ENCODE peak calls at places on chromosomes 7 and 10, in six cellular contexts. W is CD8-positive, alpha-beta T cell; X is iPS DF 6.9; B is dorsolateral prefrontal cortex; K is GM23248; F is CD8-positive, alpha-beta memory T cell. H is an unnamed sample.

GRCh38 chr7:25187932-25188331 is 40.4 kb downstream of the NPVF start:
- DNase-seq in W (no peak), X (no peak), B (no peak), K (no peak), F (no peak), H (no peak)

GRCh38 chr7:68629-69028 is 123.7 kb upstream of the FAM20C start:
- DNase-seq in W (no peak), X (no peak), B (no peak), K (peak), F (no peak), H (no peak)

GRCh38 chr7:112174192-112174591 is 32.0 kb downstream of the DOCK4 start:
- DNase-seq in W (no peak), X (no peak), B (no peak), K (no peak), F (no peak), H (no peak)

GRCh38 chr10:79192677-79193003 is 123.9 kb downstream of the ZMIZ1 start:
- DNase-seq in W (no peak), X (no peak), B (no peak), K (peak), F (no peak), H (no peak)

GRCh38 chr10:102776779-102777417 is 33.1 kb downstream of the WBP1L start:
- DNase-seq in W (no peak), X (no peak), B (peak), K (peak), F (no peak), H (no peak)

GRCh38 chr7:135757719-135758411 is 9.3 kb upstream of the FAM180A start:
- DNase-seq in W (no peak), X (no peak), B (no peak), K (peak), F (no peak), H (no peak)

GRCh38 chr7:105808703-105809590 is 67.5 kb downstream of the ATXN7L1 start:
- DNase-seq in W (peak), X (no peak), B (no peak), K (peak), F (peak), H (peak)

GRCh38 chr10:130079614-130080460 is 30.8 kb downstream of the C10orf143 start:
- DNase-seq in W (no peak), X (no peak), B (no peak), K (no peak), F (no peak), H (no peak)

GRCh38 chr7:108246227-108246837 is 116.2 kb upstream of the LAMB4 start:
- DNase-seq in W (no peak), X (no peak), B (no peak), K (peak), F (no peak), H (no peak)

GRCh38 chr7:10360050-10360449 is 613.6 kb upstream of the PHF14 start:
- DNase-seq in W (no peak), X (no peak), B (no peak), K (no peak), F (no peak), H (no peak)

GRCh38 chr10:96924861-96925260 is 92.8 kb downstream of the LCOR start:
- DNase-seq in W (no peak), X (no peak), B (no peak), K (no peak), F (no peak), H (no peak)

GRCh38 chr7:46710927-46711326 is 789.9 kb upstream of the IGFBP3 start:
- DNase-seq in W (no peak), X (no peak), B (no peak), K (peak), F (no peak), H (no peak)

GRCh38 chr10:70145166-70145665 is 1.3 kb downstream of the TYSND1 start:
- DNase-seq in W (no peak), X (no peak), B (peak), K (peak), F (peak), H (peak)

GRCh38 chr7:22137466-22137865 is 191.8 kb upstream of the CDCA7L start:
- DNase-seq in W (no peak), X (no peak), B (no peak), K (peak), F (no peak), H (no peak)

GRCh38 chr10:131870831-131871672 is 29.8 kb upstream of the PPP2R2D start:
- DNase-seq in W (no peak), X (no peak), B (no peak), K (no peak), F (no peak), H (no peak)

GRCh38 chr10:52729259-52730104 is 43.1 kb downstream of the MBL2 start:
- DNase-seq in W (no peak), X (no peak), B (no peak), K (peak), F (no peak), H (no peak)

GRCh38 chr7:74380720-74381119 is 73.0 kb upstream of the GTF2IRD1 start:
- DNase-seq in W (no peak), X (no peak), B (no peak), K (peak), F (no peak), H (no peak)

GRCh38 chr7:115135111-115135510 is 213.2 kb downstream of the MDFIC start:
- DNase-seq in W (no peak), X (no peak), B (no peak), K (no peak), F (no peak), H (no peak)

GRCh38 chr10:49172204-49173132 is 15.7 kb downstream of the TMEM273 start:
- DNase-seq in W (no peak), X (no peak), B (no peak), K (no peak), F (no peak), H (no peak)

GRCh38 chr10:124362572-124362971 is 56.2 kb downstream of the OAT start:
- DNase-seq in W (no peak), X (peak), B (no peak), K (no peak), F (no peak), H (no peak)

GRCh38 chr7:139068543-139069399 is 32.9 kb upstream of the ZC3HAV1L start:
- DNase-seq in W (no peak), X (no peak), B (no peak), K (no peak), F (no peak), H (no peak)

GRCh38 chr10:24428410-24428782 is 219.5 kb downstream of the KIAA1217 start:
- DNase-seq in W (no peak), X (no peak), B (no peak), K (peak), F (no peak), H (no peak)

GRCh38 chr7:75638607-75639070 is 100.1 kb downstream of the HIP1 start:
- DNase-seq in W (no peak), X (no peak), B (peak), K (peak), F (no peak), H (no peak)

GRCh38 chr7:14021069-14021468 is 31.6 kb upstream of the ETV1 start:
- DNase-seq in W (no peak), X (no peak), B (no peak), K (peak), F (no peak), H (no peak)

GRCh38 chr7:87004956-87005355 is 54.5 kb downstream of the ELAPOR2 start:
- DNase-seq in W (no peak), X (no peak), B (no peak), K (no peak), F (no peak), H (no peak)

GRCh38 chr7:27241189-27242045 is 1.2 kb upstream of the EVX1 start:
- DNase-seq in W (no peak), X (no peak), B (no peak), K (no peak), F (no peak), H (no peak)

GRCh38 chr10:28619465-28619864 is 57.9 kb upstream of the BAMBI start:
- DNase-seq in W (no peak), X (no peak), B (no peak), K (no peak), F (no peak), H (no peak)

GRCh38 chr10:24331457-24331856 is 122.5 kb downstream of the KIAA1217 start:
- DNase-seq in W (no peak), X (no peak), B (no peak), K (no peak), F (no peak), H (no peak)

GRCh38 chr7:44643206-44643605 is 36.8 kb downstream of the OGDH start:
- DNase-seq in W (no peak), X (no peak), B (no peak), K (no peak), F (no peak), H (no peak)

GRCh38 chr10:71771821-71772617 is 1.3 kb downstream of the VSIR start:
- DNase-seq in W (no peak), X (no peak), B (no peak), K (peak), F (no peak), H (no peak)

GRCh38 chr7:134515569-134516468 is 11.5 kb upstream of the AKR1B10 start:
- DNase-seq in W (no peak), X (no peak), B (no peak), K (peak), F (no peak), H (no peak)

GRCh38 chr7:2193120-2193519 is 39.6 kb downstream of the MAD1L1 start:
- DNase-seq in W (no peak), X (no peak), B (no peak), K (no peak), F (no peak), H (no peak)

GRCh38 chr7:79050592-79050991 is 402.9 kb downstream of the MAGI2 start:
- DNase-seq in W (no peak), X (no peak), B (no peak), K (peak), F (no peak), H (no peak)

GRCh38 chr10:46026106-46026505 is 4.3 kb downstream of the NCOA4 start:
- DNase-seq in W (no peak), X (no peak), B (no peak), K (peak), F (no peak), H (no peak)

GRCh38 chr7:11579141-11579540 is 252.9 kb downstream of the THSD7A start:
- DNase-seq in W (no peak), X (no peak), B (no peak), K (no peak), F (no peak), H (no peak)

GRCh38 chr10:131271195-131271880 is 40.2 kb downstream of the TCERG1L start:
- DNase-seq in W (no peak), X (no peak), B (peak), K (no peak), F (no peak), H (no peak)

DNA sequence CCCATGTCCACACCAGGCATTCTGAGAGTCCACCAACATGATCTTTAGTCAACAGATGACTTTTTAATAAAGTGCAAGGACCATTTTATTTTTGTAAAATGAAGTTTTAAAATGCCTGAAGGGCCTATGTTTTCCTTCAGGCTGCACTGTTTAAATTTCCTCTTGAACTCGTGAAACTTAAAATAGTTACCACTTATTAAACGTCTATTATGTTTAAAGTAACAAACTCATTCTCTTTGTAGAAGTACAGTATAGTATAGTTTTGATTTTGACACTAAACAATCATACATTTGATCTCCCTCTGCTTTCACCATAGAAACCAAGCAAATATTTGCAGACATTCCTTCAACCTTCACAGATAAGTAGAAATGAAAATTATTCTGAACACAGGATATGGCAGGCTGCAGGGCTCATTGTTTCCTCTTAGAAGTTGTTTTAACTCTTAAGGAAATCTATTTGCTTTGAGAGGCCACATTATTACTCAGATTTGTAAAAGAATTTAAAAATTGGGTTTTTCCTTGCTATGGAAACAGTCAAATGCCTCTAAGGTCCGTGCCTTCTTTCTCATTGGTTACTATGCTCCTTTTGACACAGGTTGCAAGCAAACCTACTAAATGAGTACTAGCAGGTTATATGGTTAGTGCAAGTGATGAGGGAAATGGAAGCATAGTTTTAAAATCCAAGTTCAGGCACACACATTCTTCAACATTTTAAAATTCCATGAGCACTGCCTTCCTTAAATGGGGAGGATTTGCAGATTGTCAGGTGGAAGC is 92.8 kb upstream of the FAM133B start:
- DNase-seq in W (no peak), X (no peak), B (no peak), K (no peak), F (peak), H (peak)
- H3K27ac ChIP-seq in W (peak), X (no peak), B (no peak), K (peak), F (peak), H (peak)

GRCh38 chr7:55019329-55019690 is 493 bp downstream of the EGFR start:
- DNase-seq in W (no peak), X (no peak), B (peak), K (peak), F (no peak), H (no peak)

GRCh38 chr7:55017841-55018240 is 976 bp upstream of the EGFR start:
- DNase-seq in W (no peak), X (no peak), B (no peak), K (no peak), F (no peak), H (no peak)

GRCh38 chr7:55020481-55020871 is 1.7 kb downstream of the EGFR start:
- DNase-seq in W (no peak), X (no peak), B (no peak), K (peak), F (no peak), H (no peak)

GRCh38 chr7:55019691-55020480 is 1.1 kb downstream of the EGFR start:
- DNase-seq in W (no peak), X (no peak), B (no peak), K (peak), F (no peak), H (no peak)

GRCh38 chr7:55018361-55019328 is at the start of gene EGFR:
- DNase-seq in W (no peak), X (no peak), B (peak), K (peak), F (no peak), H (no peak)
- H3K27ac ChIP-seq in W (no peak), X (no peak), B (no peak), K (peak), F (no peak), H (no peak)

DNA sequence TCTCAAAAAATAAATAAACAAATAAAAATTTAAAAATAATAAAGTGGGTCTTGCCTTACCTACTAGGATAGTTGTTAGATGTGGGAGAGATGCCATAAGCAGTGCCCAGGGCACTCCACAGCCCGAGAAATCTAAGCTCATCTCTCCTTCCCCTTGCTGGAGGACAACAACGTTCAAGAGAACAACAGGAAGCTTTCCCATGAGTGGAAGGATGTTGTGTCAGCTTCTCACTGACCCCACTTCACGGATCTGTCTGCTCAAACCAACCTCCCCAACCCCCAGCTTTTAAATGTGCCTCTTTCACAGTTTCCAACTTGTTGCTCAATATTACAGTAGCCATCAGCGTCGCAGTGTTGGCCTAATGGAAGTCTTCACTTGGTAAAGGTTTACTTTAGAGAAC is 72.1 kb downstream of the PTPRE start:
- DNase-seq in W (no peak), X (no peak), B (no peak), K (no peak), F (no peak), H (no peak)
- H3K27ac ChIP-seq in W (no peak), X (no peak), B (no peak), K (no peak), F (no peak), H (no peak)

DNA sequence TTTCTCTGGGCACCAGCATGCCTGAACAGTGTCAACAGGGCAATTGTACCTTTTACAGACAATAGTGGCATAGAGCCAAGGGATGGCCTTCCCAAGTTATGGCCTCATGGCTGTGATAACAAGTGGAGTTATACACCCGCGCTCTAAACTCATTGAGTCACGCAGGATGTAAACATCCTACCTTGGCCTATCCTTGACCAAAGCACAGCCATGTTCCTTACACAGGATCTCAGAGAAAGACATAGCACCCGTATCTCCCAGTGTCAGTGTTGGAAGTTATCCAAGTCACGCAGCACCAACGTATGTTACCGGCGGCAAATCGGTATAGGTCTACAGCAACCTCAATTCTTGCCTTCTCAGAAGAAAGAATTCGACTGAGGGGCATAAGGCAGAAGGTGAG is 1654.9 kb upstream of the LRRTM3 start:
- DNase-seq in W (no peak), X (no peak), B (no peak), K (no peak), F (no peak), H (no peak)
- H3K27ac ChIP-seq in W (no peak), X (no peak), B (no peak), K (no peak), F (no peak), H (no peak)

GRCh38 chr10:114498413-114499111 is 94.3 kb upstream of the AFAP1L2 start:
- DNase-seq in W (no peak), X (no peak), B (no peak), K (no peak), F (no peak), H (peak)
- H3K27ac ChIP-seq in W (peak), X (no peak), B (no peak), K (no peak), F (no peak), H (peak)

GRCh38 chr7:96282835-96283234 is 39.1 kb downstream of the SLC25A13 start:
- DNase-seq in W (no peak), X (no peak), B (no peak), K (no peak), F (no peak), H (no peak)

GRCh38 chr7:96273716-96274115 is 48.2 kb downstream of the SLC25A13 start:
- DNase-seq in W (no peak), X (no peak), B (no peak), K (no peak), F (no peak), H (no peak)

GRCh38 chr7:96276019-96276418 is 45.9 kb downstream of the SLC25A13 start:
- DNase-seq in W (no peak), X (no peak), B (no peak), K (no peak), F (no peak), H (no peak)

DNA sequence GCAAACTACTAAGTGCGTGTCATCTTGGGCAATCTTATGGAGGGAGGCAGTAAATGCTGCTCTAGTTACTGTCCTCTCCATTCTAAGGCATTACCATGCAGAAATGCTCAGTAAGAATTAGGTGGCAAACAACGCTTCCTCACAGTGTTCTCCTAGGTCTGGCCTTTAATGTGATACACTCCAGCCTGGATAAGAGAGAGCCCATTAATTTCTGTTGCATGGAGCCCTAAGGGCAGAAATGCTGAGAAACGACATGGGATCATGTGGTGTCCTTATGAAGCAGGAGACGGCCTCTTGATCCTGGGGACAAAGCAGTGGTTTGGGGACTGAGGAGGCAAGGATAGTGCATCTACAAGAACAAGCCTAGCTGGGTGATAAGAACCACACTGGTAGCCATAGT is 44.0 kb downstream of the SLC25A13 start:
- DNase-seq in W (no peak), X (no peak), B (no peak), K (no peak), F (no peak), H (no peak)
- H3K27ac ChIP-seq in W (no peak), X (no peak), B (no peak), K (no peak), F (no peak), H (no peak)

DNA sequence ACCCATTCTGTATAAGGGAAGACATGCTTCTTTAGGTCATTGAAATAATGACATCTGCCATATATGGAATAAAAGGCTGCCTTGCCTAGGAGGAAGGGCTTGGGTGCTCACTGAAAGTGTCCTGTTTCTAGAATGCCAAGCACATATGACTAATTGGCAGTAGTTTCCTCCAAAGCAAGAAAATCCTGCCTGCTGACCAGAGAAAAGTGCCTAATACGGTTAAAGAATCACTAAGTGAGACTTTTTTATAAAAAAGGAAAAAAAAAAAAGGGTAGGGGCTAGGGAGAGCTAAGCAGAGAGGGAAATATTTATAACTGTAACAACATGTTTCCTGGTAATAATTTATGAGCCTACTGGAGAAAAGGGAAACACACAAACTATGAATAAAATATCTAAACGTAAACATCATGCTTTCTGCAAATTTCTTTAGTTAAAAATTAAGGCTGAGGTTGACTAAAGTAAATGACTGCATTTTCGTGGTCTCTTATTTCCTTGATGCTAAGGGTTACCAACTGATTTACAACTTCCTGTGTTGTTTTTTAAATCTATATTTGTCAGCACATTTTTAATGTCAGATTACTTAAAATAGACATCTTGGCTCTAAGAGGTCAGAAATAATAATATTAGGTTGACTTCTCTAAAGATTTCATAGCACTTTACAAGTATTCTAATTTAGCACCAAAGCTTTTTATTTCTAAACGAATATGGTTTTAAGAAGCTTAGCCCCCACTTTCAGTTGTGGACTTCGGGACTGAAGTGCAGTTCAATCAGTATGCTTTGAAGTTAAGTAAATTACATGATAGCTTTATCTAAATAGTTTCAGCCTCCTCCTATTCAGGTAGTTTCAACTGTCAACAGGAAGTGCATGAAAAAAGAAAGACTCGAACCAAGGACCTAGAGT is 89.6 kb downstream of the CABCOCO1 start:
- DNase-seq in W (no peak), X (no peak), B (no peak), K (peak), F (no peak), H (peak)
- H3K27ac ChIP-seq in W (no peak), X (no peak), B (no peak), K (no peak), F (no peak), H (no peak)

H was measured in CD4-positive, CD25-positive, alpha-beta regulatory T cell.